ENCODE peak calls at places on chromosomes 1 and 21, in six cellular contexts. O, W, M, J, E and Y are unnamed samples.
A peak's percentile ranks its signal among the peaks of the same experiment; 100 is the strongest.

GRCh38 chr21:36730291-36731281 is 31.7 kb downstream of the SIM2 start:
- DNase-seq in M (no peak), O (no peak), J (no peak), W (no peak), E (no peak), Y (no peak)

GRCh38 chr1:10490271-10490970 is 15.7 kb downstream of the PEX14 start:
- DNase-seq in M (no peak), O (no peak), E (no peak), W (no peak), J (no peak), Y (no peak)

GRCh38 chr1:27528701-27529637 is 39.0 kb upstream of the WASF2 start:
- DNase-seq in O (peak; percentile 42), J (no peak), M (peak; percentile 95), W (no peak), E (peak; percentile 65), Y (no peak)

GRCh38 chr21:33659550-33659949 is 17.2 kb downstream of the ITSN1 start:
- DNase-seq in W (no peak), E (no peak), M (no peak), O (no peak), J (no peak), Y (no peak)

GRCh38 chr1:6538958-6539357 is 15.4 kb downstream of the NOL9 start:
- DNase-seq in M (no peak), J (no peak), O (peak; percentile 82), E (no peak), W (no peak), Y (no peak)

GRCh38 chr1:54850737-54851136 is 36.3 kb downstream of the DHCR24 start:
- DNase-seq in O (peak; percentile 93), J (no peak), E (peak; percentile 38), M (no peak), W (no peak), Y (no peak)

GRCh38 chr1:115317101-115318012 is 20.7 kb downstream of the NGF start:
- DNase-seq in J (no peak), W (no peak), E (peak; percentile 58), M (no peak), O (no peak), Y (no peak)

GRCh38 chr1:67840449-67840848 is 7.2 kb upstream of the GNG12 start:
- DNase-seq in E (peak; percentile 28), J (no peak), M (no peak), W (no peak), O (peak; percentile 85), Y (no peak)

GRCh38 chr1:235902638-235903542 is 36.2 kb upstream of the LYST start:
- DNase-seq in E (no peak), O (peak; percentile 92), M (peak; percentile 78), W (no peak), J (no peak), Y (no peak)

GRCh38 chr21:35664683-35665082 is 395.6 kb downstream of the SETD4 start:
- DNase-seq in E (no peak), W (no peak), O (peak; percentile 76), J (no peak), M (no peak), Y (no peak)

GRCh38 chr1:21175670-21176581 is 771 bp downstream of the EIF4G3 start:
- DNase-seq in J (peak; percentile 35), W (peak; percentile 10), O (peak; percentile 33), M (peak; percentile 69), E (peak; percentile 20), Y (peak; percentile 37)

GRCh38 chr1:155379180-155379876 is 58.6 kb downstream of the RUSC1 start:
- DNase-seq in M (no peak), O (peak; percentile 86), W (no peak), E (no peak), J (no peak), Y (no peak)

GRCh38 chr1:159832309-159832708 is 5.6 kb downstream of the SLAMF8 start:
- DNase-seq in W (no peak), M (no peak), E (no peak), J (no peak), O (no peak), Y (no peak)

GRCh38 chr1:224828691-224829090 is 100.8 kb upstream of the DNAH14 start:
- DNase-seq in W (no peak), O (peak; percentile 23), J (no peak), M (no peak), E (no peak), Y (no peak)

GRCh38 chr1:192954705-192955265 is 104.4 kb downstream of the UCHL5 start:
- DNase-seq in J (no peak), W (no peak), O (no peak), M (no peak), E (no peak), Y (no peak)

GRCh38 chr1:216576246-216576645 is 147.0 kb downstream of the ESRRG start:
- DNase-seq in W (no peak), J (no peak), E (no peak), O (no peak), M (no peak), Y (no peak)

GRCh38 chr1:152448095-152448494 is 34.0 kb upstream of the CRNN start:
- DNase-seq in W (no peak), J (no peak), M (peak; percentile 83), E (no peak), O (no peak), Y (no peak)

GRCh38 chr1:243740255-243740999 is 109.6 kb downstream of the AKT3 start:
- DNase-seq in M (no peak), J (no peak), O (peak; percentile 35), W (no peak), E (no peak), Y (no peak)

GRCh38 chr21:38095220-38095619 is 161.6 kb upstream of the KCNJ15 start:
- DNase-seq in O (no peak), M (no peak), J (no peak), W (no peak), E (no peak), Y (no peak)

GRCh38 chr1:36751525-36751924 is 268.8 kb upstream of the CSF3R start:
- DNase-seq in M (no peak), E (no peak), J (no peak), O (no peak), W (no peak), Y (no peak)

GRCh38 chr1:18299441-18300338 is 181.0 kb upstream of the KLHDC7A start:
- DNase-seq in W (no peak), M (no peak), O (no peak), E (no peak), J (no peak), Y (peak; percentile 7)

GRCh38 chr1:96487404-96487803 is 234.2 kb upstream of the PTBP2 start:
- DNase-seq in E (no peak), W (no peak), J (no peak), O (peak; percentile 48), M (no peak), Y (no peak)

GRCh38 chr1:235160395-235160964 is 570 bp downstream of the RBM34 start:
- DNase-seq in W (no peak), M (no peak), E (no peak), J (no peak), O (peak; percentile 72), Y (no peak)

GRCh38 chr1:208026880-208027438 is 116.0 kb upstream of the CD34 start:
- DNase-seq in E (no peak), M (no peak), J (no peak), O (no peak), W (no peak), Y (no peak)

GRCh38 chr1:246104927-246105326 is 402.2 kb downstream of the SMYD3 start:
- DNase-seq in E (no peak), W (no peak), J (no peak), O (no peak), M (no peak), Y (no peak)

GRCh38 chr1:188891958-188892357 is 1585.7 kb downstream of the BRINP3 start:
- DNase-seq in J (no peak), O (no peak), M (no peak), E (no peak), W (no peak), Y (no peak)

GRCh38 chr21:40534886-40535285 is 312.1 kb downstream of the DSCAM start:
- DNase-seq in J (no peak), E (no peak), O (no peak), W (no peak), M (no peak), Y (no peak)

GRCh38 chr1:212228591-212229119 is 56.6 kb upstream of the PPP2R5A start:
- DNase-seq in W (no peak), O (no peak), J (no peak), M (no peak), E (peak; percentile 51), Y (no peak)

GRCh38 chr1:229003233-229004031 is 267.5 kb upstream of the RAB4A start:
- DNase-seq in O (no peak), M (peak; percentile 92), W (no peak), J (no peak), E (no peak), Y (no peak)

GRCh38 chr1:178344513-178345077 is 152.2 kb downstream of the CLEC20A start:
- DNase-seq in J (no peak), W (no peak), O (peak; percentile 81), M (no peak), E (no peak), Y (no peak)

GRCh38 chr1:171298696-171299095 is 15.3 kb upstream of the FMO4 start:
- DNase-seq in E (no peak), W (no peak), M (no peak), O (no peak), J (no peak), Y (no peak)

GRCh38 chr1:175618559-175618958 is 124.8 kb downstream of the TNR start:
- DNase-seq in J (no peak), O (no peak), W (no peak), M (no peak), E (no peak), Y (no peak)

GRCh38 chr1:230679131-230679530 is 34.8 kb downstream of the AGT start:
- DNase-seq in M (no peak), W (no peak), O (no peak), J (no peak), E (no peak), Y (no peak)

GRCh38 chr1:15187175-15187810 is 33.7 kb downstream of the TMEM51 start:
- DNase-seq in M (no peak), J (no peak), O (no peak), W (no peak), E (no peak), Y (no peak)

GRCh38 chr1:225422033-225422605 is 5.7 kb downstream of the LBR start:
- DNase-seq in W (no peak), E (no peak), O (no peak), M (no peak), J (no peak), Y (no peak)

GRCh38 chr1:154944422-154945159 is 8.1 kb upstream of the PMVK start:
- DNase-seq in E (peak; percentile 47), J (no peak), W (no peak), M (no peak), O (no peak), Y (no peak)